ENCODE peak calls at places on chromosomes 1 and 21, in five cellular contexts. One of them, this sample, is unnamed.

GRCh38 chr1:39733161-39733560 is 5.5 kb upstream of the PPIE start:
- DNase-seq in GM12878: no peak
- DNase-seq in HepG2: no peak
- DNase-seq in A549: no peak
- DNase-seq in GM23338: no peak
- DNase-seq in this sample: no peak

GRCh38 chr1:235714205-235714897 is 64.8 kb upstream of the GNG4 start:
- DNase-seq in GM12878: no peak
- DNase-seq in HepG2: no peak
- DNase-seq in A549: no peak
- DNase-seq in GM23338: no peak
- DNase-seq in this sample: no peak

GRCh38 chr1:97943354-97943753 is 22.5 kb upstream of the DPYD start:
- DNase-seq in GM12878: no peak
- DNase-seq in HepG2: no peak
- DNase-seq in A549: no peak
- DNase-seq in GM23338: no peak
- DNase-seq in this sample: no peak

GRCh38 chr1:183090386-183091006 is 67.3 kb downstream of the LAMC1 start:
- DNase-seq in GM12878: no peak
- DNase-seq in HepG2: peak
- DNase-seq in A549: no peak
- DNase-seq in GM23338: no peak
- DNase-seq in this sample: no peak

GRCh38 chr1:203290261-203291089 is 14.8 kb upstream of the BTG2 start:
- DNase-seq in GM12878: no peak
- DNase-seq in HepG2: peak
- DNase-seq in A549: no peak
- DNase-seq in GM23338: peak
- DNase-seq in this sample: peak

GRCh38 chr1:110464340-110464739 is 13.4 kb downstream of the PROK1 start:
- DNase-seq in GM12878: no peak
- DNase-seq in HepG2: peak
- DNase-seq in A549: peak
- DNase-seq in GM23338: no peak
- DNase-seq in this sample: no peak

GRCh38 chr1:206449566-206449965 is 20.7 kb upstream of the IKBKE start:
- DNase-seq in GM12878: no peak
- DNase-seq in HepG2: no peak
- DNase-seq in A549: no peak
- DNase-seq in GM23338: no peak
- DNase-seq in this sample: no peak

GRCh38 chr1:95384570-95384969 is 150.6 kb downstream of the RWDD3 start:
- DNase-seq in GM12878: no peak
- DNase-seq in HepG2: peak
- DNase-seq in A549: peak
- DNase-seq in GM23338: peak
- DNase-seq in this sample: peak

GRCh38 chr1:166705376-166706289 is 133.6 kb upstream of the POGK start:
- DNase-seq in GM12878: no peak
- DNase-seq in HepG2: no peak
- DNase-seq in A549: no peak
- DNase-seq in GM23338: no peak
- DNase-seq in this sample: peak

GRCh38 chr1:63674238-63674864 is 81.1 kb downstream of the PGM1 start:
- DNase-seq in GM12878: no peak
- DNase-seq in HepG2: peak
- DNase-seq in A549: peak
- DNase-seq in GM23338: peak
- DNase-seq in this sample: peak

GRCh38 chr1:226215239-226215638 is 8.2 kb upstream of the MIXL1 start:
- DNase-seq in GM12878: no peak
- DNase-seq in HepG2: no peak
- DNase-seq in A549: no peak
- DNase-seq in GM23338: no peak
- DNase-seq in this sample: no peak

GRCh38 chr1:180343931-180344406 is 113.9 kb downstream of the LHX4 start:
- DNase-seq in GM12878: peak
- DNase-seq in HepG2: no peak
- DNase-seq in A549: no peak
- DNase-seq in GM23338: no peak
- DNase-seq in this sample: peak

GRCh38 chr1:28170036-28170596 is 6.4 kb downstream of the PTAFR start:
- DNase-seq in GM12878: no peak
- DNase-seq in HepG2: peak
- DNase-seq in A549: no peak
- DNase-seq in GM23338: no peak
- DNase-seq in this sample: no peak

GRCh38 chr1:225815526-225816178 is 5.7 kb downstream of the EPHX1 start:
- DNase-seq in GM12878: no peak
- DNase-seq in HepG2: no peak
- DNase-seq in A549: no peak
- DNase-seq in GM23338: no peak
- DNase-seq in this sample: no peak

GRCh38 chr1:116988908-116989307 is 12.7 kb upstream of the CD101 start:
- DNase-seq in GM12878: no peak
- DNase-seq in HepG2: no peak
- DNase-seq in A549: no peak
- DNase-seq in GM23338: no peak
- DNase-seq in this sample: no peak

GRCh38 chr1:151047925-151048644 is 534 bp downstream of the C1orf56 start:
- DNase-seq in GM12878: no peak
- DNase-seq in HepG2: peak
- DNase-seq in A549: peak
- DNase-seq in GM23338: peak
- DNase-seq in this sample: peak

GRCh38 chr1:165773324-165773965 is 4.8 kb upstream of the TMCO1 start:
- DNase-seq in GM12878: no peak
- DNase-seq in HepG2: peak
- DNase-seq in A549: peak
- DNase-seq in GM23338: no peak
- DNase-seq in this sample: peak

GRCh38 chr1:27004471-27005165 is 8.0 kb downstream of the TENT5B start:
- DNase-seq in GM12878: no peak
- DNase-seq in HepG2: no peak
- DNase-seq in A549: peak
- DNase-seq in GM23338: peak
- DNase-seq in this sample: peak

GRCh38 chr1:197614916-197615692 is 160.2 kb downstream of the DENND1B start:
- DNase-seq in GM12878: peak
- DNase-seq in HepG2: peak
- DNase-seq in A549: peak
- DNase-seq in GM23338: peak
- DNase-seq in this sample: peak

GRCh38 chr1:71093938-71094337 is 13.1 kb upstream of the ZRANB2 start:
- DNase-seq in GM12878: no peak
- DNase-seq in HepG2: no peak
- DNase-seq in A549: peak
- DNase-seq in GM23338: no peak
- DNase-seq in this sample: peak

GRCh38 chr1:218585565-218586184 is 240.5 kb downstream of the TGFB2 start:
- DNase-seq in GM12878: no peak
- DNase-seq in HepG2: no peak
- DNase-seq in A549: peak
- DNase-seq in GM23338: peak
- DNase-seq in this sample: no peak

GRCh38 chr1:2633936-2634491 is 1.2 kb upstream of the MMEL1 start:
- DNase-seq in GM12878: no peak
- DNase-seq in HepG2: no peak
- DNase-seq in A549: no peak
- DNase-seq in GM23338: no peak
- DNase-seq in this sample: no peak

GRCh38 chr1:207811920-207812720 is 60.3 kb downstream of the CD46 start:
- DNase-seq in GM12878: no peak
- DNase-seq in HepG2: peak
- DNase-seq in A549: peak
- DNase-seq in GM23338: peak
- DNase-seq in this sample: peak

GRCh38 chr1:230706887-230707731 is 6.8 kb downstream of the AGT start:
- DNase-seq in GM12878: no peak
- DNase-seq in HepG2: no peak
- DNase-seq in A549: no peak
- DNase-seq in GM23338: no peak
- DNase-seq in this sample: no peak

GRCh38 chr21:34883501-34884271 is 165.4 kb downstream of the RUNX1 start:
- DNase-seq in GM12878: no peak
- DNase-seq in HepG2: no peak
- DNase-seq in A549: no peak
- DNase-seq in GM23338: no peak
- DNase-seq in this sample: no peak

GRCh38 chr1:30868833-30869435 is 39.6 kb downstream of the SDC3 start:
- DNase-seq in GM12878: peak
- DNase-seq in HepG2: no peak
- DNase-seq in A549: no peak
- DNase-seq in GM23338: no peak
- DNase-seq in this sample: no peak

GRCh38 chr1:245263701-245264100 is 108.9 kb downstream of the KIF26B start:
- DNase-seq in GM12878: no peak
- DNase-seq in HepG2: no peak
- DNase-seq in A549: no peak
- DNase-seq in GM23338: no peak
- DNase-seq in this sample: no peak

GRCh38 chr21:41612674-41613250 is 104.8 kb upstream of the TMPRSS2 start:
- DNase-seq in GM12878: no peak
- DNase-seq in HepG2: peak
- DNase-seq in A549: peak
- DNase-seq in GM23338: peak
- DNase-seq in this sample: peak

GRCh38 chr1:81650741-81651140 is 150.0 kb upstream of the ADGRL2 start:
- DNase-seq in GM12878: no peak
- DNase-seq in HepG2: no peak
- DNase-seq in A549: no peak
- DNase-seq in GM23338: no peak
- DNase-seq in this sample: no peak

GRCh38 chr1:5678759-5679158 is 313.5 kb downstream of the NPHP4 start:
- DNase-seq in GM12878: no peak
- DNase-seq in HepG2: no peak
- DNase-seq in A549: no peak
- DNase-seq in GM23338: no peak
- DNase-seq in this sample: no peak
- TF ChIP-seq JUNB in GM12878: no peak
- TF ChIP-seq JUNB in HepG2: no peak
- TF ChIP-seq JUNB in A549: no peak
- TF ChIP-seq JUNB in GM23338: no peak
- TF ChIP-seq JUNB in this sample: no peak

GRCh38 chr21:46298083-46298412 is 11.9 kb downstream of the YBEY start:
- DNase-seq in GM12878: no peak
- DNase-seq in HepG2: no peak
- DNase-seq in A549: no peak
- DNase-seq in GM23338: no peak
- DNase-seq in this sample: no peak

GRCh38 chr21:46295996-46296752 is 10.0 kb downstream of the YBEY start:
- DNase-seq in GM12878: no peak
- DNase-seq in HepG2: peak
- DNase-seq in A549: no peak
- DNase-seq in GM23338: peak
- DNase-seq in this sample: peak

GRCh38 chr21:46295177-46295711 is 9.1 kb downstream of the YBEY start:
- DNase-seq in GM12878: no peak
- DNase-seq in HepG2: peak
- DNase-seq in A549: no peak
- DNase-seq in GM23338: peak
- DNase-seq in this sample: peak

GRCh38 chr21:46299167-46299566 is 13.0 kb downstream of the YBEY start:
- DNase-seq in GM12878: no peak
- DNase-seq in HepG2: no peak
- DNase-seq in A549: no peak
- DNase-seq in GM23338: no peak
- DNase-seq in this sample: no peak

DNA sequence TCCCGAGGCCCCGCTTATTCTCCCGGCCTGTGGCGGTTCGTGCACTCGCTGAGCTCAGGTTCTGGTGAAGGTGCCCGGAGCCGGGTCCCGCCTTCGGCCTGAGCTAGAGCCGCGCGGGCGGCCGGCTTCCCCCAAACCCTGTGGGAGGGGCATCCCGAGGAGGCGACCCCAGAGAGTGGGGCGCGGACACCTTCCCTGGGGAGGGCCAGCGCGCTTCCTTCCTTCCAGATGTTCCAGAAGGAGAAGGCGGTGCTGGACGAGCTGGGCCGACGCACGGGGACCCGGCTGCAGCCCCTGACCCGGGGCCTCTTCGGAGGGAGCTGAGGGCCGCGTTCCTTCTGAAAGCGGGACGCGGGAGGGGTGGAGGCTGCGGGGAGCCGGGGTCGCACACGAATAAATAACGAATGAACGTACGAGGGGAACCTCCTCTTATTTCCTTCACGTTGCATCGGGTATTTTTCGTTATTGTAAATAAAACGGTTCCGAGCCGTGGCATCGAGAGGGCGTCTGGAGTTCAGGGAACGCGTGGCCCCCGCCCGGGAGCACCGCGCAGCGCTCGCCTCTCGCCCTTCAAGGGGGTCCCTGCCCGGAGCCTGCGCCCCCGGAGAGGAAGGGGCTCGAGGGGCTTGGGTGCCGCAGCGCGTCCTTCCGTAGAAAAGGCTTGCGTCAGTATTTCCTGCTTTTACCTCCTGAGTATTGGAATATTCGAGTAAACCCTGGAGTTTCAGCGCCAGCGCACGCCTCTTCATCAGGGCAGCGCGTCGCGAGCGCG is 11.4 kb downstream of the YBEY start:
- DNase-seq in GM12878: no peak
- DNase-seq in HepG2: no peak
- DNase-seq in A549: no peak
- DNase-seq in GM23338: peak
- DNase-seq in this sample: no peak
- TF ChIP-seq JUNB in GM12878: no peak
- TF ChIP-seq JUNB in HepG2: no peak
- TF ChIP-seq JUNB in A549: no peak
- TF ChIP-seq JUNB in GM23338: no peak
- TF ChIP-seq JUNB in this sample: no peak

DNA sequence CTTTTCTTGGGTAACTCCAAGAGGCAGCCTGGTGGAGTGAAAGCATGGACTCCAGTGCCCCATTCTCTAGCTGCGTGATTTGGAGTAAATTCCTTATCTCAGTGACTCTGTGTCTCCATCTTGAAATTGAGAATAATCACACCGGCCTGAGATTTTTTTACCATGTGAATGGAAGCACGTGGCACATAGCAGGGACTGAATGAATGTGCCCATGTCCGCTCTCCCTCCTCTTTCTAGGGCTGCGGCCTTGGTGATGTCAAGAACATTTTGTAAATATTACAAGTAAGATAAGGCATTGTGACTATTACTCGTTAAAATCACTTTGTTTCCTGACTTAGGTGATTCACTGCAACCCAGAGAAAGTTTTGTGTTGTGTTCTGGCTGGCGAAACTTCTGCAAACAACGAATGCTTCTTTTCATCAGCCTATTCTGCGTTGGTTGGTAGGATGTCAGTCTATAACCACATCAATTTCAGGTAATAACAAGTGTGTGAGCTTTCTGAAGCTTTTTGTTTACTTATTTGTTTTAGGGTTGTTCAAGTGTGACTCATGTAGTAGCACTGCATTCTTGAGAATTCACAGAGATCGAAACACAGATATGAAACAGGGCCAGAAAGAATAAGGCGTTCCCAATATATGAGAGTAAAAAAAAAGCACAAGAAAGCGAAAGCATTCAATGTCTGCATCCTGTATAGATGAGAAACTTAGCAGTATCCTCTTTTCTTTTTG is 135.7 kb upstream of the SLC45A1 start:
- DNase-seq in GM12878: peak
- DNase-seq in HepG2: peak
- DNase-seq in A549: peak
- DNase-seq in GM23338: no peak
- DNase-seq in this sample: no peak
- TF ChIP-seq JUNB in GM12878: no peak
- TF ChIP-seq JUNB in HepG2: peak
- TF ChIP-seq JUNB in A549: peak
- TF ChIP-seq JUNB in GM23338: no peak
- TF ChIP-seq JUNB in this sample: no peak

GRCh38 chr1:56831874-56832693 is 12.9 kb upstream of the FYB2 start:
- DNase-seq in GM12878: peak
- DNase-seq in HepG2: peak
- DNase-seq in A549: peak
- DNase-seq in GM23338: peak
- DNase-seq in this sample: peak
- TF ChIP-seq JUNB in GM12878: no peak
- TF ChIP-seq JUNB in HepG2: no peak
- TF ChIP-seq JUNB in A549: no peak
- TF ChIP-seq JUNB in GM23338: no peak
- TF ChIP-seq JUNB in this sample: no peak